ENCODE peak calls at places on chromosomes 5 and 9, in seven cellular contexts. One of them, this sample, is unnamed.

GRCh38 chr5:33781286-33781685 is 110.5 kb downstream of the ADAMTS12 start:
- DNase-seq in prostate gland: no peak
- DNase-seq in SK-N-DZ: peak; percentile 96
- DNase-seq in effector memory CD8-positive, alpha-beta T cell: no peak
- DNase-seq in pons: no peak
- DNase-seq in GM19239: no peak
- DNase-seq in mucosa of descending colon: no peak
- DNase-seq in this sample: no peak

GRCh38 chr5:56119050-56119449 is 114.1 kb downstream of the ANKRD55 start:
- DNase-seq in prostate gland: no peak
- DNase-seq in SK-N-DZ: no peak
- DNase-seq in effector memory CD8-positive, alpha-beta T cell: no peak
- DNase-seq in pons: no peak
- DNase-seq in GM19239: no peak
- DNase-seq in mucosa of descending colon: no peak
- DNase-seq in this sample: no peak

GRCh38 chr5:91281409-91281808 is 101.7 kb downstream of the ARRDC3 start:
- DNase-seq in prostate gland: no peak
- DNase-seq in SK-N-DZ: no peak
- DNase-seq in effector memory CD8-positive, alpha-beta T cell: no peak
- DNase-seq in pons: peak; percentile 28
- DNase-seq in GM19239: no peak
- DNase-seq in mucosa of descending colon: no peak
- DNase-seq in this sample: no peak

GRCh38 chr5:159184858-159185381 is 24.4 kb downstream of the RNF145 start:
- DNase-seq in prostate gland: no peak
- DNase-seq in SK-N-DZ: no peak
- DNase-seq in effector memory CD8-positive, alpha-beta T cell: no peak
- DNase-seq in pons: no peak
- DNase-seq in GM19239: no peak
- DNase-seq in mucosa of descending colon: no peak
- DNase-seq in this sample: no peak

GRCh38 chr9:68844623-68845612 is 139.9 kb downstream of the PIP5K1B start:
- DNase-seq in prostate gland: no peak
- DNase-seq in SK-N-DZ: no peak
- DNase-seq in effector memory CD8-positive, alpha-beta T cell: peak; percentile 6
- DNase-seq in pons: peak; percentile 54
- DNase-seq in GM19239: peak; percentile 28
- DNase-seq in mucosa of descending colon: no peak
- DNase-seq in this sample: peak; percentile 38

GRCh38 chr9:19903076-19903475 is 114.2 kb upstream of the SLC24A2 start:
- DNase-seq in prostate gland: no peak
- DNase-seq in SK-N-DZ: no peak
- DNase-seq in effector memory CD8-positive, alpha-beta T cell: no peak
- DNase-seq in pons: no peak
- DNase-seq in GM19239: no peak
- DNase-seq in mucosa of descending colon: no peak
- DNase-seq in this sample: no peak

GRCh38 chr5:163894645-163895044 is 389.2 kb downstream of the MAT2B start:
- DNase-seq in prostate gland: no peak
- DNase-seq in SK-N-DZ: no peak
- DNase-seq in effector memory CD8-positive, alpha-beta T cell: no peak
- DNase-seq in pons: no peak
- DNase-seq in GM19239: no peak
- DNase-seq in mucosa of descending colon: no peak
- DNase-seq in this sample: no peak

GRCh38 chr5:171633776-171634470 is 151.7 kb upstream of the SMIM23 start:
- DNase-seq in prostate gland: no peak
- DNase-seq in SK-N-DZ: no peak
- DNase-seq in effector memory CD8-positive, alpha-beta T cell: no peak
- DNase-seq in pons: peak; percentile 58
- DNase-seq in GM19239: peak; percentile 18
- DNase-seq in mucosa of descending colon: no peak
- DNase-seq in this sample: no peak

GRCh38 chr9:72271617-72272478 is 93.2 kb downstream of the ZFAND5 start:
- DNase-seq in prostate gland: peak; percentile 51
- DNase-seq in SK-N-DZ: peak; percentile 37
- DNase-seq in effector memory CD8-positive, alpha-beta T cell: peak; percentile 26
- DNase-seq in pons: peak; percentile 60
- DNase-seq in GM19239: peak; percentile 47
- DNase-seq in mucosa of descending colon: no peak
- DNase-seq in this sample: peak; percentile 18

GRCh38 chr5:10513501-10514442 is 50.1 kb upstream of the ANKRD33B start:
- DNase-seq in prostate gland: no peak
- DNase-seq in SK-N-DZ: no peak
- DNase-seq in effector memory CD8-positive, alpha-beta T cell: no peak
- DNase-seq in pons: no peak
- DNase-seq in GM19239: no peak
- DNase-seq in mucosa of descending colon: no peak
- DNase-seq in this sample: no peak

GRCh38 chr9:130263601-130264413 is 1.8 kb upstream of the HMCN2 start:
- DNase-seq in prostate gland: no peak
- DNase-seq in SK-N-DZ: no peak
- DNase-seq in effector memory CD8-positive, alpha-beta T cell: no peak
- DNase-seq in pons: no peak
- DNase-seq in GM19239: no peak
- DNase-seq in mucosa of descending colon: no peak
- DNase-seq in this sample: no peak

GRCh38 chr9:120892177-120892747 is 15.3 kb upstream of the PHF19 start:
- DNase-seq in prostate gland: peak; percentile 64
- DNase-seq in SK-N-DZ: no peak
- DNase-seq in effector memory CD8-positive, alpha-beta T cell: no peak
- DNase-seq in pons: no peak
- DNase-seq in GM19239: no peak
- DNase-seq in mucosa of descending colon: no peak
- DNase-seq in this sample: no peak

GRCh38 chr5:94785111-94785510 is 166.6 kb downstream of the SLF1 start:
- DNase-seq in prostate gland: no peak
- DNase-seq in SK-N-DZ: peak; percentile 15
- DNase-seq in effector memory CD8-positive, alpha-beta T cell: no peak
- DNase-seq in pons: no peak
- DNase-seq in GM19239: no peak
- DNase-seq in mucosa of descending colon: no peak
- DNase-seq in this sample: no peak

GRCh38 chr5:77957-78804 is 13.8 kb upstream of the PLEKHG4B start:
- DNase-seq in prostate gland: peak; percentile 24
- DNase-seq in SK-N-DZ: peak; percentile 46
- DNase-seq in effector memory CD8-positive, alpha-beta T cell: no peak
- DNase-seq in pons: no peak
- DNase-seq in GM19239: no peak
- DNase-seq in mucosa of descending colon: no peak
- DNase-seq in this sample: no peak

GRCh38 chr5:141211-141610 is 49.2 kb downstream of the PLEKHG4B start:
- DNase-seq in prostate gland: no peak
- DNase-seq in SK-N-DZ: no peak
- DNase-seq in effector memory CD8-positive, alpha-beta T cell: no peak
- DNase-seq in pons: no peak
- DNase-seq in GM19239: no peak
- DNase-seq in mucosa of descending colon: no peak
- DNase-seq in this sample: no peak

GRCh38 chr5:181153814-181154213 is 6.4 kb downstream of the OR2V2 start:
- DNase-seq in prostate gland: no peak
- DNase-seq in SK-N-DZ: no peak
- DNase-seq in effector memory CD8-positive, alpha-beta T cell: no peak
- DNase-seq in pons: no peak
- DNase-seq in GM19239: no peak
- DNase-seq in mucosa of descending colon: no peak
- DNase-seq in this sample: no peak

GRCh38 chr5:33166971-33167370 is 273.8 kb upstream of the TARS1 start:
- DNase-seq in prostate gland: no peak
- DNase-seq in SK-N-DZ: no peak
- DNase-seq in effector memory CD8-positive, alpha-beta T cell: no peak
- DNase-seq in pons: no peak
- DNase-seq in GM19239: no peak
- DNase-seq in mucosa of descending colon: no peak
- DNase-seq in this sample: no peak

GRCh38 chr9:14924821-14925220 is 14.6 kb upstream of the FREM1 start:
- DNase-seq in prostate gland: no peak
- DNase-seq in SK-N-DZ: no peak
- DNase-seq in effector memory CD8-positive, alpha-beta T cell: no peak
- DNase-seq in pons: no peak
- DNase-seq in GM19239: no peak
- DNase-seq in mucosa of descending colon: no peak
- DNase-seq in this sample: no peak

GRCh38 chr9:71549023-71549422 is 219.3 kb downstream of the CEMIP2 start:
- DNase-seq in prostate gland: no peak
- DNase-seq in SK-N-DZ: no peak
- DNase-seq in effector memory CD8-positive, alpha-beta T cell: no peak
- DNase-seq in pons: no peak
- DNase-seq in GM19239: peak; percentile 10
- DNase-seq in mucosa of descending colon: no peak
- DNase-seq in this sample: no peak

GRCh38 chr5:62343428-62343827 is 37.4 kb downstream of the KIF2A start:
- DNase-seq in prostate gland: no peak
- DNase-seq in SK-N-DZ: no peak
- DNase-seq in effector memory CD8-positive, alpha-beta T cell: no peak
- DNase-seq in pons: no peak
- DNase-seq in GM19239: no peak
- DNase-seq in mucosa of descending colon: no peak
- DNase-seq in this sample: no peak

GRCh38 chr9:102518324-102518723 is 476.8 kb upstream of the CYLC2 start:
- DNase-seq in prostate gland: no peak
- DNase-seq in SK-N-DZ: no peak
- DNase-seq in effector memory CD8-positive, alpha-beta T cell: no peak
- DNase-seq in pons: no peak
- DNase-seq in GM19239: no peak
- DNase-seq in mucosa of descending colon: no peak
- DNase-seq in this sample: no peak

GRCh38 chr9:98654247-98654646 is 54.5 kb downstream of the GABBR2 start:
- DNase-seq in prostate gland: no peak
- DNase-seq in SK-N-DZ: no peak
- DNase-seq in effector memory CD8-positive, alpha-beta T cell: no peak
- DNase-seq in pons: no peak
- DNase-seq in GM19239: no peak
- DNase-seq in mucosa of descending colon: no peak
- DNase-seq in this sample: no peak

GRCh38 chr9:137237759-137238726 is 3.0 kb upstream of the TUBB4B start:
- DNase-seq in prostate gland: peak; percentile 57
- DNase-seq in SK-N-DZ: no peak
- DNase-seq in effector memory CD8-positive, alpha-beta T cell: no peak
- DNase-seq in pons: peak; percentile 93
- DNase-seq in GM19239: no peak
- DNase-seq in mucosa of descending colon: no peak
- DNase-seq in this sample: no peak

GRCh38 chr9:127983847-127984289 is 3.1 kb upstream of the EEIG1 start:
- DNase-seq in prostate gland: no peak
- DNase-seq in SK-N-DZ: no peak
- DNase-seq in effector memory CD8-positive, alpha-beta T cell: no peak
- DNase-seq in pons: no peak
- DNase-seq in GM19239: peak; percentile 67
- DNase-seq in mucosa of descending colon: no peak
- DNase-seq in this sample: no peak

GRCh38 chr5:36305571-36306326 is 4.0 kb upstream of the RANBP3L start:
- DNase-seq in prostate gland: peak; percentile 37
- DNase-seq in SK-N-DZ: peak; percentile 31
- DNase-seq in effector memory CD8-positive, alpha-beta T cell: no peak
- DNase-seq in pons: peak; percentile 69
- DNase-seq in GM19239: peak; percentile 1
- DNase-seq in mucosa of descending colon: no peak
- DNase-seq in this sample: peak; percentile 40

GRCh38 chr5:164306662-164307061 is 801.2 kb downstream of the MAT2B start:
- DNase-seq in prostate gland: no peak
- DNase-seq in SK-N-DZ: no peak
- DNase-seq in effector memory CD8-positive, alpha-beta T cell: no peak
- DNase-seq in pons: no peak
- DNase-seq in GM19239: no peak
- DNase-seq in mucosa of descending colon: no peak
- DNase-seq in this sample: no peak

GRCh38 chr5:10636363-10637142 is 72.7 kb downstream of the ANKRD33B start:
- DNase-seq in prostate gland: no peak
- DNase-seq in SK-N-DZ: no peak
- DNase-seq in effector memory CD8-positive, alpha-beta T cell: no peak
- DNase-seq in pons: no peak
- DNase-seq in GM19239: no peak
- DNase-seq in mucosa of descending colon: no peak
- DNase-seq in this sample: no peak

GRCh38 chr9:5783982-5784381 is 48.9 kb downstream of the ERMP1 start:
- DNase-seq in prostate gland: no peak
- DNase-seq in SK-N-DZ: no peak
- DNase-seq in effector memory CD8-positive, alpha-beta T cell: no peak
- DNase-seq in pons: no peak
- DNase-seq in GM19239: no peak
- DNase-seq in mucosa of descending colon: no peak
- DNase-seq in this sample: no peak

GRCh38 chr5:96662725-96663513 is 743 bp downstream of the CAST start:
- DNase-seq in prostate gland: peak; percentile 95
- DNase-seq in SK-N-DZ: no peak
- DNase-seq in effector memory CD8-positive, alpha-beta T cell: peak; percentile 84
- DNase-seq in pons: peak; percentile 88
- DNase-seq in GM19239: peak; percentile 91
- DNase-seq in mucosa of descending colon: peak; percentile 97
- DNase-seq in this sample: peak; percentile 92

GRCh38 chr5:157263586-157264090 is 2.3 kb upstream of the CYFIP2 start:
- DNase-seq in prostate gland: no peak
- DNase-seq in SK-N-DZ: no peak
- DNase-seq in effector memory CD8-positive, alpha-beta T cell: no peak
- DNase-seq in pons: no peak
- DNase-seq in GM19239: no peak
- DNase-seq in mucosa of descending colon: no peak
- DNase-seq in this sample: no peak

GRCh38 chr9:129750010-129750409 is 2.8 kb downstream of the PTGES start:
- DNase-seq in prostate gland: no peak
- DNase-seq in SK-N-DZ: no peak
- DNase-seq in effector memory CD8-positive, alpha-beta T cell: no peak
- DNase-seq in pons: no peak
- DNase-seq in GM19239: no peak
- DNase-seq in mucosa of descending colon: no peak
- DNase-seq in this sample: no peak

GRCh38 chr5:80594810-80595209 is 24.7 kb upstream of the ANKRD34B start:
- DNase-seq in prostate gland: no peak
- DNase-seq in SK-N-DZ: no peak
- DNase-seq in effector memory CD8-positive, alpha-beta T cell: no peak
- DNase-seq in pons: peak; percentile 3
- DNase-seq in GM19239: no peak
- DNase-seq in mucosa of descending colon: no peak
- DNase-seq in this sample: no peak

GRCh38 chr5:159310492-159310891 is 19.8 kb downstream of the IL12B start:
- DNase-seq in prostate gland: peak; percentile 30
- DNase-seq in SK-N-DZ: no peak
- DNase-seq in effector memory CD8-positive, alpha-beta T cell: no peak
- DNase-seq in pons: no peak
- DNase-seq in GM19239: no peak
- DNase-seq in mucosa of descending colon: peak; percentile 59
- DNase-seq in this sample: no peak

GRCh38 chr5:56900858-56901578 is 8.4 kb upstream of the SETD9 start:
- DNase-seq in prostate gland: peak; percentile 22
- DNase-seq in SK-N-DZ: peak; percentile 46
- DNase-seq in effector memory CD8-positive, alpha-beta T cell: peak; percentile 52
- DNase-seq in pons: peak; percentile 64
- DNase-seq in GM19239: no peak
- DNase-seq in mucosa of descending colon: no peak
- DNase-seq in this sample: peak; percentile 24

GRCh38 chr9:130110596-130111021 is 56.9 kb downstream of the GPR107 start:
- DNase-seq in prostate gland: no peak
- DNase-seq in SK-N-DZ: no peak
- DNase-seq in effector memory CD8-positive, alpha-beta T cell: no peak
- DNase-seq in pons: no peak
- DNase-seq in GM19239: no peak
- DNase-seq in mucosa of descending colon: no peak
- DNase-seq in this sample: no peak

This sample was measured in uterus.